ENCODE peak calls at places on chromosomes 12 and 14, in seven cellular contexts. E, R, V, Z, K, F and I are unnamed samples.

GRCh38 chr12:109726511-109727038 is 12.9 kb downstream of the FAM222A start:
- DNase-seq in E (no peak), R (peak), V (no peak), Z (no peak), K (no peak), F (peak), I (no peak)

GRCh38 chr14:77883479-77884238 is 83.8 kb downstream of the ADCK1 start:
- DNase-seq in E (no peak), R (peak), V (no peak), Z (no peak), K (no peak), F (no peak), I (no peak)

GRCh38 chr12:131356485-131356884 is 354.4 kb upstream of the SFSWAP start:
- DNase-seq in E (no peak), R (no peak), V (no peak), Z (no peak), K (no peak), F (no peak), I (no peak)

GRCh38 chr14:105107351-105107750 is 42.1 kb upstream of the GPR132 start:
- DNase-seq in E (no peak), R (no peak), V (no peak), Z (no peak), K (no peak), F (no peak), I (no peak)

GRCh38 chr12:3127832-3128231 is 50.7 kb downstream of the TSPAN9 start:
- DNase-seq in E (no peak), R (no peak), V (no peak), Z (no peak), K (no peak), F (no peak), I (no peak)

GRCh38 chr14:89625988-89626806 is 209.2 kb upstream of the FOXN3 start:
- DNase-seq in E (no peak), R (no peak), V (no peak), Z (no peak), K (no peak), F (no peak), I (no peak)

GRCh38 chr12:77720258-77720657 is 110.4 kb upstream of the NAV3 start:
- DNase-seq in E (no peak), R (no peak), V (peak), Z (no peak), K (peak), F (no peak), I (peak)

GRCh38 chr12:67748761-67749075 is 100.2 kb downstream of the DYRK2 start:
- DNase-seq in E (peak), R (no peak), V (no peak), Z (no peak), K (no peak), F (no peak), I (peak)

GRCh38 chr12:8077207-8077606 is 4.9 kb upstream of the NECAP1 start:
- DNase-seq in E (no peak), R (peak), V (peak), Z (no peak), K (no peak), F (no peak), I (peak)

GRCh38 chr14:95255013-95255412 is 64.7 kb downstream of the CLMN start:
- DNase-seq in E (no peak), R (no peak), V (no peak), Z (no peak), K (no peak), F (no peak), I (no peak)

GRCh38 chr14:100290607-100291304 is 15.5 kb downstream of the SLC25A29 start:
- DNase-seq in E (no peak), R (no peak), V (no peak), Z (peak), K (no peak), F (no peak), I (no peak)

GRCh38 chr14:94387051-94388026 is 1.1 kb downstream of the SERPINA1 start:
- DNase-seq in E (no peak), R (no peak), V (peak), Z (no peak), K (no peak), F (no peak), I (no peak)

GRCh38 chr12:6774557-6775062 is 2.3 kb downstream of the LAG3 start:
- DNase-seq in E (no peak), R (no peak), V (no peak), Z (peak), K (no peak), F (no peak), I (no peak)

GRCh38 chr12:19967001-19967400 is 401.3 kb upstream of the PDE3A start:
- DNase-seq in E (no peak), R (no peak), V (peak), Z (no peak), K (no peak), F (no peak), I (peak)

GRCh38 chr12:50314629-50315312 is 31.5 kb upstream of the LIMA1 start:
- DNase-seq in E (no peak), R (peak), V (peak), Z (peak), K (peak), F (no peak), I (peak)

GRCh38 chr12:57584050-57584449 is 6.9 kb upstream of the PIP4K2C start:
- DNase-seq in E (no peak), R (no peak), V (no peak), Z (no peak), K (no peak), F (no peak), I (no peak)

GRCh38 chr14:103172921-103173320 is 49.7 kb downstream of the TNFAIP2 start:
- DNase-seq in E (no peak), R (no peak), V (no peak), Z (no peak), K (no peak), F (no peak), I (no peak)

GRCh38 chr12:69468237-69469026 is 1.8 kb upstream of the FRS2 start:
- DNase-seq in E (no peak), R (no peak), V (no peak), Z (no peak), K (no peak), F (no peak), I (no peak)

GRCh38 chr12:121036810-121037326 is 2.2 kb downstream of the OASL start:
- DNase-seq in E (no peak), R (no peak), V (no peak), Z (no peak), K (no peak), F (no peak), I (peak)

GRCh38 chr14:75254901-75255300 is 23.7 kb upstream of the FOS start:
- DNase-seq in E (peak), R (no peak), V (no peak), Z (no peak), K (no peak), F (no peak), I (no peak)

GRCh38 chr12:7079826-7080125 is 12.5 kb downstream of the C1R start:
- DNase-seq in E (no peak), R (no peak), V (no peak), Z (no peak), K (no peak), F (no peak), I (peak)

GRCh38 chr12:105234197-105234596 is 1.8 kb downstream of the APPL2 start:
- DNase-seq in E (no peak), R (no peak), V (no peak), Z (no peak), K (no peak), F (no peak), I (no peak)

GRCh38 chr14:75459099-75459741 is 31.4 kb downstream of the JDP2 start:
- DNase-seq in E (peak), R (no peak), V (peak), Z (no peak), K (no peak), F (no peak), I (peak)

GRCh38 chr12:75921687-75922289 is 109.8 kb downstream of the PHLDA1 start:
- DNase-seq in E (peak), R (no peak), V (no peak), Z (no peak), K (no peak), F (no peak), I (no peak)

GRCh38 chr12:128387811-128388422 is 120.9 kb downstream of the TMEM132C start:
- DNase-seq in E (peak), R (peak), V (peak), Z (peak), K (no peak), F (peak), I (no peak)

GRCh38 chr12:26425587-26426260 is 230.4 kb downstream of the SSPN start:
- DNase-seq in E (no peak), R (no peak), V (no peak), Z (peak), K (no peak), F (no peak), I (no peak)

GRCh38 chr14:78950654-78951053 is 780.5 kb downstream of the NRXN3 start:
- DNase-seq in E (no peak), R (no peak), V (peak), Z (no peak), K (no peak), F (no peak), I (peak)